ENCODE peak calls at places on chromosomes 13 and 19, in seven cellular contexts. S is mucosa of descending colon, X is psoas muscle, Z is BE2C, C is fibroblast of pulmonary artery, F is fibroblast of mammary gland, D is endodermal cell. P is an unnamed sample.
A peak's percentile ranks its signal among the peaks of the same experiment; 100 is the strongest.

GRCh38 chr19:4369109-4369887 is 25.9 kb downstream of the MPND start:
- DNase-seq in S (peak; percentile 75), X (peak; percentile 73), Z (no peak), C (no peak), F (peak; percentile 47), D (peak; percentile 86), P (peak; percentile 80)

GRCh38 chr13:44629465-44630183 is 53.5 kb upstream of the TSC22D1 start:
- DNase-seq in S (no peak), X (no peak), Z (no peak), C (peak; percentile 72), F (peak; percentile 38), D (no peak), P (no peak)

GRCh38 chr13:43484432-43485225 is 302.1 kb downstream of the ENOX1 start:
- DNase-seq in S (peak; percentile 5), X (no peak), Z (no peak), C (no peak), F (peak; percentile 6), D (no peak), P (no peak)

GRCh38 chr19:7953060-7953459 is 9.6 kb upstream of the TIMM44 start:
- DNase-seq in S (no peak), X (no peak), Z (no peak), C (peak; percentile 72), F (peak; percentile 27), D (no peak), P (peak; percentile 75)

GRCh38 chr13:113044431-113045114 is 61.0 kb upstream of the F7 start:
- DNase-seq in S (no peak), X (no peak), Z (peak; percentile 83), C (no peak), F (peak; percentile 9), D (no peak), P (no peak)

GRCh38 chr19:39052243-39052746 is 19.9 kb upstream of the FBXO27 start:
- DNase-seq in S (peak; percentile 70), X (peak; percentile 58), Z (peak; percentile 76), C (peak; percentile 69), F (peak; percentile 45), D (peak; percentile 91), P (peak; percentile 41)

GRCh38 chr19:48842744-48843162 is 6.5 kb upstream of the HSD17B14 start:
- DNase-seq in S (peak; percentile 75), X (no peak), Z (peak; percentile 68), C (peak; percentile 71), F (peak; percentile 61), D (peak; percentile 84), P (peak; percentile 36)

GRCh38 chr13:29532136-29532535 is 63.4 kb downstream of the SLC7A1 start:
- DNase-seq in S (no peak), X (no peak), Z (no peak), C (no peak), F (no peak), D (no peak), P (no peak)

GRCh38 chr19:18223860-18224524 is 2.2 kb downstream of the PDE4C start:
- DNase-seq in S (peak; percentile 47), X (peak; percentile 78), Z (peak; percentile 77), C (no peak), F (no peak), D (peak; percentile 96), P (no peak)

GRCh38 chr19:30390356-30390988 is 18.3 kb downstream of the ZNF536 start:
- DNase-seq in S (no peak), X (no peak), Z (no peak), C (no peak), F (no peak), D (peak; percentile 34), P (no peak)

GRCh38 chr13:97285221-97285955 is 63.3 kb downstream of the MBNL2 start:
- DNase-seq in S (no peak), X (no peak), Z (no peak), C (no peak), F (peak; percentile 33), D (no peak), P (no peak)

DNA sequence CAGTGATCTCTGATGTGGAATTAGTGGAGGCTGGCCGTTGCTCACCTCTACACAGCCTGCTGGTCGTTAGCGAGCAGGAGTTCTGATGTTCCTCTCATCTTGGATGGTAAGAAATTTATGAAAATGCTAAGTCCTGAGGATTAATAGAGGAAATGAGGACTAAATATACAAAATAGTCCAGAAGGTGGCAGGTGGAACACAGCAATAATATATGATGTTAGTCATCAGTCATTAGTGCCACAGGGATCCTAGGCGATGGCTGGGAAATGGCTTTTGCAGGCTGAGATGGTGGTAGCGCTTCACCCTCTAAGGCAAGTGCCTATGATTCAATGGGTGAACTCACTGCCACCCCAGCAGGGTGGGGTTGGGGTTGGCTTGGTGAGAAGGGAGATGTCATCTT is 338.6 kb upstream of the TMTC4 start:
- DNase-seq in S (no peak), X (no peak), Z (no peak), C (no peak), F (no peak), D (no peak), P (no peak)
- H3K4me3 ChIP-seq in S (no peak overlapping the region), X (no peak overlapping the region), Z (no peak overlapping the region), C (no peak overlapping the region), F (no peak overlapping the region), D (no peak overlapping the region), P (no peak overlapping the region)

DNA sequence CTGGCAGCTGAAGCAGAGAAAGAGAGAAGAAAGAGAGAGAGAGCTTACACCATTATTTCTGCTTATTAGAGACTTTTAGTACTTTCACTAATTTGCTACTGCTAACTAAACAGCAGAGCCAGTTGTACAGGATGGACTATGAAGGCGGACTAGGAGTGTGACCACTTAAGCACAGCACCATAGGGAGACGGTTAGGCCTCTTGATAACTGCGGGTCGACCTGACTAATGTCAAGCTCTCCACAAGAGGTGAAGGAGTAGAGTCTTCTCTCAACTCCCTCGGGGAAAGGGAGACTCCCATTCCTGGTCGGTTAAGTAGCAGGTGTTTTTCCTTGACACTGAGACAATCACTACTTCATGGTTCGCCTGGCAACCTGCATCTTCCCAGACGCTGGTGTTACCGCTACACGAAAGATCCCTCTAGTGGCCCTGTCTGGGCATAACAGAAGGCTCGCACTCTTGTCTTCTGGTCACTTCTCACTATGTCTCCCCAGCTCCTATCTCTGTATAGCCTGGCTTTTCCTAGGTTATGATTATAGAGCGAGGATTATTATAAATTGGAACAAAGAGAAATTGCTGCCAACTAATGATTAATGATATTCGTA is 5.3 kb upstream of the PSG7 start:
- DNase-seq in S (peak; percentile 1), X (no peak), Z (no peak), C (peak; percentile 25), F (peak; percentile 29), D (no peak), P (peak; percentile 37)
- TF ChIP-seq CTCF in S (no peak), X (no peak), Z (peak; percentile 43), C (peak; percentile 63), F (peak; percentile 63), D (peak; percentile 43), P (peak; percentile 66)

DNA sequence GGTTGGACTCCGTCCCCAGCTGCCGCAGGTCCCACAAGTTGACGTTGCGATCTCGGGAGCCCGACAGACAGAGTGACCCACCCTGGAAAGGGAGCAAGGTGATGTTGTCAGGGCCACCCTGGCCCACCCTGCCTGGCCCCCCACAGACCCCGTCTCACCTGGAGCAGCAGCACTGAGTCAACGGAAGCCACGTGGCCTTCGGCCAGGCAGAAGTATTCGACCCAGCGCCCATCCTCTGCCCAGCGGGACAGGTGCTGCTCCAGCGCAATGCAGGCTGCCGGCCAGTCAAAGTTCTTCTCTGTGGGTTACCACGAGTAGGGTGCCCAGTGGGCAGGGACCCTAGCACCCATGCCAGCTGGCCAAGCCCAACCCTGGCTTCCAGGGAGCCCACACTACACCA is 1.8 kb downstream of the FBXW9 start:
- DNase-seq in S (no peak), X (no peak), Z (no peak), C (no peak), F (no peak), D (peak; percentile 30), P (no peak)
- H3K4me3 ChIP-seq in S (no peak overlapping the region), X (no peak overlapping the region), Z (no peak overlapping the region), C (no peak overlapping the region), F (no peak overlapping the region), D (no peak overlapping the region), P (no peak overlapping the region)

GRCh38 chr13:99446242-99446641 is 55.0 kb upstream of the TM9SF2 start:
- DNase-seq in S (no peak), X (no peak), Z (no peak), C (no peak), F (no peak), D (peak; percentile 84), P (no peak)
- TF ChIP-seq CTCF in S (no peak), X (no peak), Z (peak; percentile 35), C (no peak), F (no peak), D (peak; percentile 70), P (no peak)

GRCh38 chr19:10604460-10604980 is 17.4 kb upstream of the AP1M2 start:
- DNase-seq in S (no peak), X (peak; percentile 57), Z (no peak), C (no peak), F (no peak), D (no peak), P (no peak)
- H3K4me3 ChIP-seq in S (no peak overlapping the region), X (peak overlapping the region; percentile 100), Z (no peak overlapping the region), C (no peak overlapping the region), F (no peak overlapping the region), D (peak overlapping the region; percentile 91), P (no peak overlapping the region)

DNA sequence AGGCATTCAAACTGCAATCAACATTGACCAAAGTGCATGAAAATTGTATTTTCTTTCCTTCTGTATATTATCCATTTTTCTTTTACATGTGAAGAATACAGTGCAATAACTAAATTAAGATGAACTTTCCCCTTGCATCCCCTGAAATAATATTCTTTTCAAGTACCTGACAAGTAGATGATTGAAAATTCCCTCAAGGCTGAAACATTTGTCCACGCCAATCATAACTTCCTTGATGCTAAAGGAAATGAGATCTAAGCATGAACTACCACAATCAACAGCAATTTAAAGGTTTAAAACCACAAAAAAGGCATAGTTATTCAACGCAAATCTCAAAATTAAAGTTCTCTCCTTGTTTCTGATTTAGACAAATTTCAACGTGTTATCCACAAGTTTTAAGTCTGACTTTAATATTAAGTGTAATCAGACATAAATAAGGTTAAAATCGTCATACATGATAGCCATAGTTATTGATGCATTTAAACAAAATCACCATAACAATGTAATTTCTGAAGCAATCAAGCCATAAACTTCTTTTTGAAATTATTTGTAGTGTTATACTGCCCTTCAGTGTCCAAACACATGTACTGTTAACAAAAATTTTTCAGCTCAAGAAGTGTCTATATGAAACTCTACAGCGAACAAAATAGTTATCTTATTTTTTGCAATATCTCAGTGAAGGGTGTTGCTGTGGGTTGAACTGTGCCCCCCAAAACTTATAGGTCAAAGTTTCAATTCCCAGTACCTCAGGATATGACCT is 169.5 kb downstream of the DCLK1 start:
- DNase-seq in S (no peak), X (no peak), Z (no peak), C (peak; percentile 20), F (peak; percentile 23), D (no peak), P (no peak)
- TF ChIP-seq CTCF in S (no peak), X (no peak), Z (peak; percentile 35), C (peak; percentile 15), F (peak; percentile 17), D (peak; percentile 29), P (no peak)

DNA sequence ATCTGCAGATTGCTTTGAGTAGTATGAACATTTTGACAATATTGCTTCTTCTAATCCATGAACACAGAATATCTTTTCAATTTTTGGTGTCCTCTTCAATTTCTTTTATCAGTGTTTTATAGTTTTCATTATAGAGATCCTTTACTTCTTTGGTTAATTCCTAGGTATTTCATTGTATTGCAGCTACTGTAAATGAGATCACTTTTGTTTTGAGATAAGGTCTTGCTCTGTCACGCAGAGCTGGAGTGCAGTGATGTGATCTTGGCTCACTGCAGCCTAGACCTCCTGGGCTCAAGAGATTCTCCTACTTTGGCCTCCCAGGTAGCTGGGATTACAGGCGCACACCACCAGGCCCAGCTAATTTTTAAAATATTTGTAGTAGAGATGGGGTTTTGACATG is 9.8 kb downstream of the CYP2A7 start:
- DNase-seq in S (no peak), X (no peak), Z (no peak), C (no peak), F (no peak), D (no peak), P (no peak)
- H3K4me3 ChIP-seq in S (no peak overlapping the region), X (no peak overlapping the region), Z (no peak overlapping the region), C (no peak overlapping the region), F (no peak overlapping the region), D (no peak overlapping the region), P (no peak overlapping the region)